ENCODE peak calls at places on chromosome 5, in four cellular contexts. D is substantia nigra, J is tibial artery, T is aorta. O is an unnamed sample.

GRCh38 chr5:168165221-168165965 is 126.1 kb upstream of the WWC1 start:
- DNase-seq in D (peak), J (no peak), T (no peak), O (no peak)

GRCh38 chr5:151082976-151083651 is 2.3 kb upstream of the TNIP1 start:
- DNase-seq in D (no peak), J (no peak), T (no peak), O (peak)

GRCh38 chr5:32173394-32174010 is 617 bp downstream of the GOLPH3 start:
- DNase-seq in D (peak), J (peak), T (peak), O (peak)

GRCh38 chr5:34959323-34959722 is 30.0 kb downstream of the DNAJC21 start:
- DNase-seq in D (no peak), J (no peak), T (no peak), O (peak)

GRCh38 chr5:112418412-112419049 is 546 bp downstream of the EPB41L4A start:
- DNase-seq in D (no peak), J (peak), T (no peak), O (no peak)

GRCh38 chr5:169629847-169630548 is 7.1 kb upstream of the DOCK2 start:
- DNase-seq in D (no peak), J (no peak), T (no peak), O (no peak)

GRCh38 chr5:134206627-134207160 is 19.2 kb downstream of the PPP2CA start:
- DNase-seq in D (no peak), J (no peak), T (no peak), O (no peak)

GRCh38 chr5:54969856-54970828 is 15.3 kb downstream of the ESM1 start:
- DNase-seq in D (no peak), J (no peak), T (no peak), O (no peak)

GRCh38 chr5:82244151-82244550 is 34.0 kb downstream of the RPS23 start:
- DNase-seq in D (no peak), J (no peak), T (no peak), O (no peak)

GRCh38 chr5:181241393-181241975 is 2.2 kb downstream of the RACK1 start:
- DNase-seq in D (no peak), J (peak), T (no peak), O (no peak)

GRCh38 chr5:59548807-59549357 is 344.6 kb downstream of the PDE4D start:
- DNase-seq in D (no peak), J (no peak), T (no peak), O (no peak)

GRCh38 chr5:137192293-137192743 is 306.8 kb downstream of the SPOCK1 start:
- DNase-seq in D (no peak), J (no peak), T (no peak), O (no peak)

GRCh38 chr5:149441194-149441753 is 62.2 kb upstream of the IL17B start:
- DNase-seq in D (no peak), J (no peak), T (no peak), O (no peak)

GRCh38 chr5:54013556-54014157 is 296.7 kb downstream of the ARL15 start:
- DNase-seq in D (no peak), J (no peak), T (peak), O (no peak)

GRCh38 chr5:125034331-125034730 is 287.9 kb upstream of the ZNF608 start:
- DNase-seq in D (no peak), J (no peak), T (no peak), O (no peak)

GRCh38 chr5:62312674-62313073 is 6.7 kb downstream of the KIF2A start:
- DNase-seq in D (no peak), J (no peak), T (no peak), O (no peak)

GRCh38 chr5:112642885-112643284 is 94.8 kb upstream of the APC start:
- DNase-seq in D (no peak), J (no peak), T (no peak), O (no peak)

GRCh38 chr5:154479944-154480750 is 2.1 kb upstream of the HAND1 start:
- DNase-seq in D (no peak), J (no peak), T (no peak), O (no peak)

GRCh38 chr5:143030349-143030748 is 260.2 kb downstream of the ARHGAP26 start:
- DNase-seq in D (no peak), J (no peak), T (no peak), O (no peak)

GRCh38 chr5:120140510-120140909 is 323.6 kb upstream of the PRR16 start:
- DNase-seq in D (no peak), J (no peak), T (no peak), O (no peak)

GRCh38 chr5:68777145-68777544 is 316.7 kb upstream of the SLC30A5 start:
- DNase-seq in D (no peak), J (no peak), T (no peak), O (no peak)

GRCh38 chr5:132877938-132878337 is 4.5 kb downstream of the LEAP2 start:
- DNase-seq in D (peak), J (no peak), T (peak), O (no peak)

GRCh38 chr5:131416729-131417128 is 152.9 kb downstream of the CDC42SE2 start:
- DNase-seq in D (no peak), J (no peak), T (no peak), O (no peak)

GRCh38 chr5:120615967-120616645 is 152.0 kb downstream of the PRR16 start:
- DNase-seq in D (no peak), J (no peak), T (no peak), O (no peak)

GRCh38 chr5:91329273-91329672 is 53.8 kb downstream of the ARRDC3 start:
- DNase-seq in D (no peak), J (no peak), T (no peak), O (peak)

GRCh38 chr5:80260461-80260860 is 4.6 kb upstream of the SERINC5 start:
- DNase-seq in D (no peak), J (no peak), T (no peak), O (no peak)

GRCh38 chr5:131382407-131383395 is 118.8 kb downstream of the CDC42SE2 start:
- DNase-seq in D (peak), J (no peak), T (no peak), O (peak)

GRCh38 chr5:150523472-150524350 is 15.8 kb downstream of the NDST1 start:
- DNase-seq in D (peak), J (no peak), T (no peak), O (peak)

GRCh38 chr5:173941758-173942401 is 47.1 kb upstream of the C5orf47 start:
- DNase-seq in D (no peak), J (no peak), T (no peak), O (no peak)

GRCh38 chr5:77360381-77360780 is 131.7 kb downstream of the WDR41 start:
- DNase-seq in D (no peak), J (no peak), T (no peak), O (no peak)

GRCh38 chr5:179417696-179418095 is 72.4 kb upstream of the ADAMTS2 start:
- DNase-seq in D (no peak), J (no peak), T (no peak), O (no peak)

GRCh38 chr5:55327281-55327680 is 19.5 kb downstream of the MTREX start:
- DNase-seq in D (no peak), J (no peak), T (no peak), O (no peak)

DNA sequence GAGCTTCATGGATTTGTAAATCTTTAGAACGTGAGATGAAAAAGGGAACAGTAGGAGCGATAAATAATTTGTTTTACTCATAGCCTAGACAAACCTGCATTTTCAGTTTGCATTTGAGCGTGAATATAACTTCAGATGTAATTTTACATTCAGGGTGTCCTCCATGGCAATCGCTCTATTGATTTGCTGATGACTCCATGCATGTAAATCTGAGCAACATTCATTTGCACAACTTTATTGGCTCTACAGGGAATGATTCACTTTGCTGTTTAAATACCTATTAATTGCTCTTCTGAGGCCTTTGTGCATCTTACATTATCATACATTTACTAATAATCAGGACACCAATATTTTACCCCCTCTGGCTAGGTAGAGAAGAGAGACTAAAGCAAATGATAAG is 122.2 kb downstream of the EGFLAM start:
- DNase-seq in D (no peak), J (no peak), T (no peak), O (no peak)
- H3K27ac ChIP-seq in D (no peak), J (no peak), T (no peak), O (no peak)

DNA sequence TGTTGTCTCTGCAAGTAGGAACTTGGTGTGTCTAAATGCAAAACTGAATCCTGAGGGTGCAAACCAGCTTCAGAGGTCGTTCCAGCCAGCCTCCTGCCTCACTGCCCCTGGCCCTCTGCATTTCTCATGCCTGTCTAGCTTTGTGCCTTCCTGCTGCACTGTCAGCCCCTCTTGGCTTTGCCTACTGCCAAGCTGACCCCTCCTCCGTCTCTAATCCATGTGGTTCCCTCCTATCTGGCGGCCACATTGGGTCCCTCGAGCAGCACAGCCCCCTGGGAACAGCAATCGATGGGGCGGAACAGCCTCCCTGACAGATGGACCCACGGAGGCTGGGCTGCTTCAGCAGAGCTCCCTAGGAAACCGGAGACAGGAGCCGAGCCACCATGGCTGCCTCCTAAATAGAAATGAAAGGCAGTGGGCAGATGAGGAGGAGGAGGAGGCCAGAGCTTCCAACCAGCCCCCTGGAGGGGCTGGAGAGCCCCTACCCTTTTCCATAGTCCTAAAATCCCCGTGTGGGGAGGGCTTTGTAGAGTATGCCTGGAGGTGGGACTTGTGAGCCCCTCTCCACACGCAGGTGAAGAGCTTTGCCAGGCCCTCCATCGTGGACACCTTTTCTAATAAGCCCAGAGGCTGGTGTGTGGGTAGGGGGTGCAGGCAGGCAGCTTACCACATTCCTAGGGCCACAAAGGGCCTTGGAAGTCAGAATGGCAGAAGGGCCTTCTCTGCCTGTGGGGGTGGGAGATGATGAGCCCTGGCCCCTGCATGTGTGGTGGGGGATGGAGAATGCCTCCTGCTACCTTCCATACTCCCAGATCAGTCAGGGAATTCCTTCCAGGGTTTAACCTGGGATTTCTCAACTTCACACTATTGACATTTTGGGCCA is 9.2 kb upstream of the CXXC5 start:
- DNase-seq in D (no peak), J (peak), T (no peak), O (no peak)
- H3K27ac ChIP-seq in D (peak), J (peak), T (no peak), O (no peak)

GRCh38 chr5:172602712-172603289 is 38.3 kb upstream of the NEURL1B start:
- DNase-seq in D (no peak), J (peak), T (no peak), O (no peak)

GRCh38 chr5:172605466-172605865 is 35.6 kb upstream of the NEURL1B start:
- DNase-seq in D (no peak), J (no peak), T (no peak), O (no peak)

GRCh38 chr5:172600571-172600970 is 40.5 kb upstream of the NEURL1B start:
- DNase-seq in D (no peak), J (peak), T (no peak), O (no peak)

GRCh38 chr5:172606156-172606785 is 34.8 kb upstream of the NEURL1B start:
- DNase-seq in D (no peak), J (peak), T (no peak), O (no peak)

DNA sequence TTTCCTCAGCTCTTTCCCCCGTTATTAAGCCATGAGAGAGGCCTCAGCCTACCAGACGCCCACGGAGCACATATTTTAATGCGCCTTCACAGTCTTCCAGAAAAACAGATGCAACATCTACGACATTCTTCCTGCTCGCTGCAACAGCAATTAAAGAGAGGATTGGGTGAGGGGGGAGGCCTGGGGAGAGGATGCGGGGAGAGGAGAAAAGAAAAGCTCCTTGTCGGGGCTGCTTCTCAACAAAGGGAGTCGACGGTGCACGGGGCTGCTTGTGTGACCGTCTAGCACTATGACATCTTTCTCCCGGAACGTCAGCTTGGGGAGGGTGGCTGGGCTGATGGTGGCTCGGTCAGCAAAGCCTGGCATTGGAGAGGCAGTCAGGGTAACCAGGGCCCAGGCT is 37.6 kb upstream of the NEURL1B start:
- DNase-seq in D (peak), J (peak), T (no peak), O (no peak)
- H3K27ac ChIP-seq in D (peak), J (peak), T (no peak), O (no peak)

GRCh38 chr5:71587709-71588532 is 781 bp downstream of the MCCC2 start:
- DNase-seq in D (no peak), J (no peak), T (no peak), O (no peak)
- H3K27ac ChIP-seq in D (peak), J (peak), T (no peak), O (peak)

GRCh38 chr5:90020575-90021535 is 388.7 kb downstream of the CETN3 start:
- DNase-seq in D (no peak), J (no peak), T (no peak), O (no peak)

GRCh38 chr5:90017236-90017635 is 392.3 kb downstream of the CETN3 start:
- DNase-seq in D (no peak), J (no peak), T (no peak), O (no peak)

GRCh38 chr5:90014420-90014819 is 395.1 kb downstream of the CETN3 start:
- DNase-seq in D (no peak), J (no peak), T (no peak), O (no peak)

GRCh38 chr5:90015584-90016018 is 394.0 kb downstream of the CETN3 start:
- DNase-seq in D (no peak), J (no peak), T (no peak), O (no peak)
- H3K27ac ChIP-seq in D (no peak), J (peak), T (no peak), O (no peak)

GRCh38 chr5:157732130-157732783 is 1.0 kb downstream of the THG1L start:
- DNase-seq in D (no peak), J (no peak), T (no peak), O (no peak)
- H3K27ac ChIP-seq in D (no peak), J (no peak), T (no peak), O (peak)

O was measured in CD4-positive, CD25-positive, alpha-beta regulatory T cell.